ENCODE peak calls at places on chromosomes 3 and 15, in six cellular contexts. R is hepatocyte, N is cardiac muscle cell, E is dorsolateral prefrontal cortex, G is A549, D is ascending aorta. T is an unnamed sample.

GRCh38 chr3:132543016-132543739 is 53.9 kb upstream of the ACKR4 start:
- DNase-seq in N (no peak), G (no peak), E (no peak), R (peak), D (no peak), T (peak)

GRCh38 chr15:63560741-63561448 is 36.3 kb upstream of the FBXL22 start:
- DNase-seq in N (no peak), E (no peak), G (no peak), D (no peak), R (no peak), T (no peak)

GRCh38 chr15:68224546-68225250 is 4.8 kb downstream of the CLN6 start:
- DNase-seq in G (no peak), D (no peak), N (no peak), E (no peak), R (no peak), T (no peak)

GRCh38 chr15:67024322-67024997 is 40.9 kb upstream of the SMAD3 start:
- DNase-seq in R (peak), D (peak), N (no peak), E (peak), G (peak), T (peak)

GRCh38 chr3:197178998-197179397 is 119.4 kb downstream of the DLG1 start:
- DNase-seq in D (no peak), R (no peak), G (no peak), N (peak), E (no peak), T (no peak)

GRCh38 chr3:171427771-171428320 is 32.4 kb downstream of the TNIK start:
- DNase-seq in N (no peak), D (no peak), G (no peak), E (no peak), R (no peak), T (no peak)

GRCh38 chr15:35481992-35482391 is 64.0 kb downstream of the DPH6 start:
- DNase-seq in G (peak), R (peak), D (no peak), E (no peak), N (no peak), T (peak)

GRCh38 chr15:49758856-49759255 is 138.0 kb downstream of the DTWD1 start:
- DNase-seq in R (no peak), N (no peak), G (no peak), D (no peak), E (no peak), T (no peak)

GRCh38 chr15:43214169-43214568 is 6.6 kb downstream of the EPB42 start:
- DNase-seq in E (no peak), D (no peak), G (no peak), R (no peak), N (no peak), T (no peak)

GRCh38 chr3:20564966-20565365 is 379.0 kb upstream of the SGO1 start:
- DNase-seq in G (no peak), R (no peak), N (no peak), D (no peak), E (no peak), T (no peak)

GRCh38 chr3:15812183-15812582 is 14.4 kb upstream of the ANKRD28 start:
- DNase-seq in G (peak), R (peak), N (no peak), D (no peak), E (no peak), T (no peak)

GRCh38 chr3:172104471-172105072 is 65.2 kb downstream of the FNDC3B start:
- DNase-seq in N (peak), E (no peak), D (no peak), R (no peak), G (no peak), T (no peak)

GRCh38 chr3:184241447-184242296 is 7.1 kb downstream of the ALG3 start:
- DNase-seq in G (no peak), R (peak), N (peak), E (no peak), D (no peak), T (no peak)

GRCh38 chr3:10357095-10357494 is 36.2 kb upstream of the SEC13 start:
- DNase-seq in G (no peak), E (no peak), R (no peak), D (no peak), N (no peak), T (no peak)

GRCh38 chr15:100834731-100835130 is 44.9 kb upstream of the ALDH1A3 start:
- DNase-seq in R (no peak), E (no peak), D (no peak), G (no peak), N (no peak), T (no peak)

GRCh38 chr3:171874251-171874679 is 31.1 kb downstream of the TMEM212 start:
- DNase-seq in E (no peak), G (peak), D (no peak), N (peak), R (peak), T (peak)

GRCh38 chr3:23809840-23810341 is 4.1 kb downstream of the UBE2E1 start:
- DNase-seq in R (no peak), D (no peak), G (no peak), N (no peak), E (no peak), T (no peak)

GRCh38 chr15:101169457-101170071 is 82.3 kb downstream of the CHSY1 start:
- DNase-seq in N (no peak), R (no peak), G (no peak), E (no peak), D (no peak), T (no peak)

GRCh38 chr3:57150097-57150496 is 15.1 kb downstream of the IL17RD start:
- DNase-seq in R (no peak), N (no peak), E (no peak), G (no peak), D (no peak), T (no peak)

DNA sequence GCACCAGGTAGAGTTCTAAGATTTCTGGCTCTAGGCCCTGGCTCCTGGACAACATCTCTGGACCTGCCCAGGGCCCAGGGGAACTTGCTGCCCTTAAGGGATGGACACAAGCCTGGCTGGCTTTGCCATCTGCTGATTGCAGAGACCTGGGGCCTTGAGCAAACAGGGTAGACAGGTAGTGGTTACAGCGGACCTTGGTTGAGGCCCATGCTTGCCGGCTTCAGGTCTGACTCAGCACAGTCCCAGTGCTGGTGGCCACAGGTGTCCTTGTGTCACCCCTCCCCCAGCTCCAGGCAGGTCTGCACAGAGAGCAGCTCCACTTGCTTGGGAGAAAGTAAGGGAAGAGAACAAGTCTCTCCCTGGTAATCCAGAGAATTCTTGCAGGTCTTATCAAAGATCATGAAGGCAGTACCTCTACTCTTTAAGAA is 15.9 kb upstream of the ACTL6A start:
- DNase-seq in E (no peak), D (no peak), G (no peak), R (peak), N (no peak), T (no peak)
- H3K4me3 ChIP-seq in E (no peak), D (no peak), G (no peak), R (no peak), N (no peak), T (no peak)

GRCh38 chr15:38354321-38354929 is 99.5 kb upstream of the FAM98B start:
- DNase-seq in N (peak), D (no peak), R (peak), E (peak), G (peak), T (peak)
- TF ChIP-seq CTCF in N (peak), D (peak), R (peak), E (peak), G (peak), T (peak)

DNA sequence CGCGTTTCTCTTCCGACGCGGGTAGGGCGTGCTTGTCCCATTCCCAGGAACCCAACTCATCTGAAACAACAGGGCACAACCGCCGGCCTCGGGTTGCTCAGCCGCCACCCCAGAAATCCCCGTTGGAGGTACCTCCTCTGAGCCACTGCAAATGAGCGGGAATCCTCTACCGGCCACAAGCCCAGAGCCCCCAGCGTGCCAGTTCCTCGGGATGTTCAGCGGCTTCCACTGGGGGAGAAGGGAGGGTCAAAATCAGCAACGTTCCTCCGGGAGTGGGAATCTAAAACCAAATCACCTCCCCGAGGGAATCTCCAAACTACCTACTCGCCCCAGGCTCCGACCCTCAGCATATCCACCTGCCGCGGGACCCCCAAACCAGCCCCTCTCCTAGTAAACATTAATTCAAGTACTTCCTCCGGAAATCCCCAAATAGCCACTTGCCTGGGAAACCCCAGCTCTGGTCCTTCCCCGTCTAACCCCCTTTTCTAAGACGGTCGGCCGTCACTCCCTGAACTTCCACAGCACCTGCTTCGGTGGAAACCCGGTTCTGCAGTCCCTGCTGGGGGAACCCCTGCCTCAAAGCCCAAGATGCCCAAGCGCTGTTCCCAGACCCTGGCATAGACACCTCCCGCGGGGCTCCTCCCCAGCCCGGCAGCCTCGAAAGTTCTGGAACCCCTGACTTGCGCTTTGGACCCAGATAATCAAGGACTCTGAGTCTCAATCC is 887 bp downstream of the OXTR start:
- DNase-seq in R (no peak), G (no peak), D (no peak), N (no peak), E (no peak), T (no peak)
- H3K4me3 ChIP-seq in R (no peak), G (peak), D (peak), N (peak), E (peak), T (peak)

DNA sequence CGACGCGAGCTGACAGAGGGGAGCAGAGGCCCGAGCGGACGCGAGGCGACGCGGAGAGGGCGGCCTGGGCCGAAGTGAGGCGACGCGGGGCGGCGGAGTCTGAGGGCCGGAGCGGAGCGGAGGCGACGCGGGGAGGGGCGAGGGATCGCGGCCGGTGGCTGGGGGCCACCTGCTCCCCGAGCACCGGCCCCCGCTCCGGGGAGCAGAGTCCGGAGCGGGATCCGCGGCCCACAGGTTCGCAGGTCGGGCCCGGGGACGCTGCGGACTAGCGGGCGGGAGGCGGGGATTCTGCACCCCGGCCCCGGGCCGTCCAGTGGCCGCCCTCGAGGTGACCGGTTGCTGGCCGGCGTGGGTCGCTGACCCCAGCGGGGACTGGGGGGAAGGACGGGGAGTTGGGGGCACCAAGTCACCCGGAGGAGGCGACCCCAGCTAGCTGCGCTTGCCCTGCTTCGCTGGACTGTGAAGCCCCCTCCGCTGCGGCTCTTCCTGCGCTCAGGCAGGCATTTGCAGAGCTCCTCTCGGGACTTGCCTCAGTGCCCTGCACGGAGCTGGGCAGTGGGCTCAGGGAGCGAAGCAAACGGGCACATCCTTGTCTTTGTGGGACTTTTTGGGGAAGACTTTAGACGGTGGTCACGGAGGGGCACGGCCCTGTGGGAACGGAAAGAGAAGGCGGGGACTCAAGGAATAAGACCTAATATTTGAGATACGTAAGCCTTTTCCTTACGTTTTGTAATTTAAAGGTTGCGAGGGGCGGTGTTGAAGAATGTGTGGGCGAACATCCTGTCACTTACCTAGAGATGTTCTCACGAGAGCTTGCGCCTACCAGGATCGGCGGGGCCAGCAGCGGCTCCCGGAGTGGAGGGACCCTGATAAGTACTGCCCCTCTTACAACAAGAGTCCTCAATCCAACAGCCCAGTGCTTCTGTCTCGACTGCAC is 568 bp downstream of the HMCES start:
- DNase-seq in R (peak), E (peak), G (peak), N (peak), D (no peak), T (peak)
- TF ChIP-seq CTCF in R (no peak), E (no peak), G (no peak), N (no peak), D (no peak), T (no peak)

DNA sequence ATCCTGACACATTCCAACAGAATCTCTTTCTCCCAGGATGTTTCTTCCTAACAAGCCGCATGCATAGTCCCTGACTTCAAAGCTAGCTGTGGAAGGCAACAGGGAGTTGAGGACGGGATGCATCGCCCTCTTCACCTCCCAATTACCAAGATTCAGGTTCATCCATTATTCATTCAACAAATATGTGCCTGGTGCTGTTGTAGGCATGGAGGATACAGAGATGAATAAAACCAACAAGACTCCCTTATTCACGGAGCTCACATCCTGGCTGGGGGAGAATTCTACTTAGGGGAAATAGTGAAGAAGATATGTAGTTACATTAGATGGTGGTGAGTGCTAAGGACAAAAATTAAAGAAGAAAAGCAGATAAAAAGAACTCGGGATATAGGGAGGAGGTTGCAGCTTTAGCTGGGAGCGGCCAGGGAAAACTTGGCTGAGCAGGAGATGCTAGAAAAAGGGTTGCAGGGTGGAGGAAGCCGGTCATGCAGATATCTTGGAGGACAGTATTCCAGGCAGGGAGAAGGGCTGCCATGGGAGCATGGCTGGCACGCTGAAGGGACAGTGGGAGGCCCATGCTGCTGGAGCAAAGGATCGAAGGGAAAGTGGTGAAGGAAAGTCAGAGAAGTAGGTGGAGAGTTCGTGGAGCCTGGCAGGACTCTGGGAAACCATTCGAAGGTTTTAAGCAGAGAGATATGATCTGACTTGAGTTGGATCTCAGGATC is 5.0 kb downstream of the ITGB5 start:
- DNase-seq in G (no peak), E (no peak), R (no peak), N (no peak), D (no peak), T (no peak)
- H3K4me3 ChIP-seq in G (no peak), E (no peak), R (no peak), N (no peak), D (no peak), T (no peak)

GRCh38 chr15:75758071-75758872 is 45.6 kb upstream of the CSPG4 start:
- DNase-seq in D (peak), G (peak), N (peak), R (peak), E (peak), T (peak)
- TF ChIP-seq CTCF in D (peak), G (peak), N (peak), R (peak), E (no peak), T (peak)

DNA sequence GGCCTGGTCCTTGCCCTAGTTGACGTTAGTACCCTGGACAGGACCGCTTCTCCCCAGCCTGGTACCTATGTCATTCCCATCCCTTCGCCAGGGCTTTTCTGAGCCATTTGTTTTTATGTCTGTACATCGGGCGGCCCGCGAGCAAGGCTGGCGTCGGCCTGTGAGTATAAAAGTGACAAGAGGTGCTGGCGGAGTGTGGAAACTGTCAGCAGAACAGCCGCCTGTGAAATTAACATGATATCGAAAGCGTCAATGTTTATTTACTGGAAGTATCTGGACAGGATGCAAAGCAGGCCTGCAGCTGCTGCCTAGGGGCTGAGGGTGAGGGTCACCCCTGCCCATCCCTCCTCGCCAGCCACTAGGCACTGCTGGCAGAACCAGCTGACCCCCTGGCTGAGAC is 33.4 kb downstream of the LINGO1 start:
- DNase-seq in R (no peak), E (no peak), G (no peak), N (no peak), D (no peak), T (no peak)
- H3K4me3 ChIP-seq in R (no peak), E (no peak), G (no peak), N (no peak), D (no peak), T (no peak)

GRCh38 chr3:145767909-145768308 is 393.1 kb downstream of the PLOD2 start:
- DNase-seq in R (no peak), G (no peak), N (no peak), E (no peak), D (no peak), T (no peak)
- TF ChIP-seq CTCF in R (peak), G (peak), N (peak), E (no peak), D (peak), T (no peak)

DNA sequence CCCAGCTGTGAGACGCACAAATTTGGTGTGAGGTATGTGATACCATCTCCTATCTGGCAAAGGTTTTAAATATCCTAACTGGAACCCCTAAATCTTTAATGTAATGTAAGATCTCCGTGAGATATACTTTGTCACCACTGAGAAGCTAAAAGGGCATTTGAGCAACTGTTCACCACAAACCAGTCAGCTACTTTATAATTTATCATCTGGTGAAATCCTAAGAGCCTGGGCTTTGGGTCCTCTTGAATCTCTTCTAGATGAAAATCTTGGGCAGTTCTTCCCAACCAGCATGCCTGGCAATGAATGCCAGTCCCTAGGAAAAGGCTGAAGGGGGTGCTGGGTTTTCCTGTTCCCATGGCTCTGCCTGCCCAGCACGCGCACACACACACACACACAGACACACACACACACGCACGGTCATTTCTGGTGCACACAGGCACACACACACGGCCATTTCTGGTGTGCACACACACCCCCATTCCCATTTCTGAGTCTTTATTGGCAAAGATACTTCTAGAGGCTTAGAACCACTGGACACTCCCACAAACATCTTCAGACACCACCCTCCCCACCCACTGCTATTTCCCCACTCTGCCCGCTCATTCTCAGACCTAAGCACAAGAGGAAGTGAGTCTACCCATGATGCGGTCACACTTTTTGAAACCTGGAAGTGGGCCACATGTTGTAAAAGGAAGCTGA is 72.6 kb downstream of the MYO1E start:
- DNase-seq in R (peak), N (no peak), E (no peak), G (peak), D (peak), T (peak)
- H3K4me3 ChIP-seq in R (no peak), N (no peak), E (no peak), G (peak), D (no peak), T (no peak)

T was measured in HFF-Myc.